ENCODE peak calls at places on chromosomes 1 and 21, in six cellular contexts. V is IMR-90, H is cardiac muscle cell, P is psoas muscle, B is A549, Z is fibroblast of villous mesenchyme. O is an unnamed sample.

GRCh38 chr1:44270666-44271628 is 57.7 kb downstream of the DMAP1 start:
- DNase-seq in V (no peak), H (no peak), P (no peak), B (no peak), Z (no peak), O (no peak)

GRCh38 chr1:60936052-60936619 is 146.2 kb upstream of the NFIA start:
- DNase-seq in V (no peak), H (peak; percentile 32), P (no peak), B (no peak), Z (no peak), O (no peak)

GRCh38 chr1:245578751-245579150 is 424.0 kb downstream of the KIF26B start:
- DNase-seq in V (no peak), H (no peak), P (no peak), B (no peak), Z (no peak), O (no peak)

GRCh38 chr1:221994274-221994698 is 252.4 kb upstream of the DUSP10 start:
- DNase-seq in V (peak; percentile 85), H (no peak), P (no peak), B (no peak), Z (no peak), O (peak; percentile 37)

GRCh38 chr1:77538956-77539509 is 143.4 kb downstream of the ZZZ3 start:
- DNase-seq in V (peak; percentile 93), H (peak; percentile 85), P (peak; percentile 35), B (peak; percentile 39), Z (peak; percentile 81), O (peak; percentile 92)

GRCh38 chr1:223189903-223190724 is 47.1 kb upstream of the TLR5 start:
- DNase-seq in V (peak; percentile 31), H (no peak), P (no peak), B (peak; percentile 13), Z (peak; percentile 11), O (no peak)

GRCh38 chr21:44460441-44460755 is 5.1 kb downstream of the LRRC3 start:
- DNase-seq in V (no peak), H (no peak), P (no peak), B (no peak), Z (no peak), O (no peak)

GRCh38 chr1:39159224-39160036 is 45.1 kb upstream of the MACF1 start:
- DNase-seq in V (peak; percentile 48), H (no peak), P (no peak), B (no peak), Z (no peak), O (peak; percentile 51)

GRCh38 chr1:205328476-205328875 is 6.9 kb upstream of the NUAK2 start:
- DNase-seq in V (no peak), H (no peak), P (no peak), B (no peak), Z (no peak), O (no peak)

GRCh38 chr1:226589008-226589733 is 40.6 kb downstream of the STUM start:
- DNase-seq in V (no peak), H (peak; percentile 57), P (no peak), B (no peak), Z (peak; percentile 39), O (no peak)

GRCh38 chr1:81706650-81707435 is 93.9 kb upstream of the ADGRL2 start:
- DNase-seq in V (peak; percentile 70), H (peak; percentile 55), P (no peak), B (no peak), Z (peak; percentile 31), O (peak; percentile 22)

GRCh38 chr1:61448934-61449368 is 276.0 kb downstream of the TM2D1 start:
- DNase-seq in V (no peak), H (peak; percentile 99), P (peak; percentile 84), B (no peak), Z (peak; percentile 72), O (no peak)

GRCh38 chr1:218748071-218748470 is 402.9 kb downstream of the TGFB2 start:
- DNase-seq in V (peak; percentile 66), H (no peak), P (no peak), B (no peak), Z (no peak), O (no peak)

GRCh38 chr21:42058631-42059111 is 12.4 kb upstream of the UMODL1 start:
- DNase-seq in V (no peak), H (no peak), P (no peak), B (no peak), Z (no peak), O (no peak)

GRCh38 chr1:155858805-155859233 is 548 bp upstream of the SYT11 start:
- DNase-seq in V (no peak), H (peak; percentile 68), P (peak; percentile 25), B (peak; percentile 67), Z (peak; percentile 84), O (peak; percentile 68)

GRCh38 chr1:193408782-193409293 is 222.4 kb upstream of the B3GALT2 start:
- DNase-seq in V (peak; percentile 75), H (peak; percentile 99), P (peak; percentile 35), B (peak; percentile 6), Z (peak; percentile 97), O (peak; percentile 98)

GRCh38 chr1:975896-976683 is 5.8 kb downstream of the PERM1 start:
- DNase-seq in V (peak; percentile 36), H (peak; percentile 64), P (peak; percentile 41), B (peak; percentile 80), Z (peak; percentile 44), O (peak; percentile 42)

GRCh38 chr21:27429612-27430361 is 462.9 kb upstream of the ADAMTS5 start:
- DNase-seq in V (peak; percentile 83), H (peak; percentile 46), P (no peak), B (no peak), Z (peak; percentile 67), O (peak; percentile 60)

GRCh38 chr21:44368711-44369446 is 15.5 kb downstream of the TRPM2 start:
- DNase-seq in V (no peak), H (no peak), P (no peak), B (peak; percentile 21), Z (no peak), O (no peak)

GRCh38 chr1:164240081-164240480 is 318.9 kb upstream of the PBX1 start:
- DNase-seq in V (no peak), H (peak; percentile 9), P (no peak), B (no peak), Z (peak; percentile 3), O (peak; percentile 33)

GRCh38 chr1:18907914-18908845 is 5.8 kb upstream of the ALDH4A1 start:
- DNase-seq in V (no peak), H (no peak), P (no peak), B (no peak), Z (no peak), O (no peak)

GRCh38 chr1:63523738-63524137 is 413 bp downstream of the EFCAB7 start:
- DNase-seq in V (no peak), H (no peak), P (no peak), B (peak; percentile 1), Z (no peak), O (peak; percentile 38)

DNA sequence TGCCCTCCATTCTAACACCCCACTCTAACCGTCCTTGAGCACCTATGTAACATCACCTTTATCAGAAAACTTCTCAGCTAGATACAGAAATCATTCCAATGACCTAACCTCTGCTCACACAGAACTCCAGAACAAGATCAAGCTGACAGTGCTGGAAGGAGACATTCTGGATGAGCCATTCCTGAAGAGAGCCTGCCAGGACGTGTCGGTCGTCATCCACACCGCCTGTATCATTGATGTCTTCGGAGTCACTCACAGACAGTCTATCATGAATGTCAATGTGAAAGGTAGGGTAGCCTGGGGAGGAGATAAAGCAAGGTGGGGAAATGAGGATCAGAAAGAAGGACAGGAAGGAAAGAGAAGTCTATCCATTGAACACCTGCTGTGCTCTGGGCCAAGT is 27.8 kb downstream of the HSD3B2 start:
- DNase-seq in V (no peak), H (no peak), P (no peak), B (no peak), Z (no peak), O (no peak)
- H3K4me3 ChIP-seq in V (no peak overlapping the region), H (no peak overlapping the region), P (no peak overlapping the region), B (no peak overlapping the region), Z (no peak overlapping the region), O (no peak overlapping the region)

GRCh38 chr1:56572334-56573050 is 6.9 kb downstream of the PLPP3 start:
- DNase-seq in V (no peak), H (no peak), P (no peak), B (no peak), Z (no peak), O (no peak)
- H3K4me3 ChIP-seq in V (no peak overlapping the region), H (no peak overlapping the region), P (peak overlapping the region; percentile 24), B (no peak overlapping the region), Z (no peak overlapping the region), O (no peak overlapping the region)

DNA sequence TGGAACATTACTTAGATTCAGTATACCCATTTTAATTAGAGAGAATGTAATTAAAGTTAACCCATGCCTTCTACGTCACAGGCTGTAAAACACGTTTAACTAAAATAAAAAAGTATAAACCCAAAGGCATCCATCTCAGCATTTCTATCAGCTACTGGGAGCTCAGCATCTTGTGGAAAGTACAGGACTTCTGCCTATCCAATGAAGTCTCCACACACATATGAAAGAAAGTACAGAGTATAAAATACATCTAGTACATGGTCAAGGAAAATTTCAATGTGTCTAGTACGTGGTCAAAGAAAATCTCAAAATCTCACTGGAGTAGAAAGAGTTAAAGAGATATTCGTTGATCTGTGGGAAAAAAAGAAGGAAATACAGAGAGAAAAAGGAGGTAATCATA is 141.4 kb upstream of the ZNHIT6 start:
- DNase-seq in V (no peak), H (no peak), P (no peak), B (no peak), Z (no peak), O (peak; percentile 18)
- H3K4me3 ChIP-seq in V (no peak overlapping the region), H (no peak overlapping the region), P (no peak overlapping the region), B (peak overlapping the region; percentile 21), Z (no peak overlapping the region), O (no peak overlapping the region)

GRCh38 chr1:170518185-170518834 is 13.7 kb upstream of the GORAB start:
- DNase-seq in V (no peak), H (no peak), P (no peak), B (no peak), Z (no peak), O (no peak)

GRCh38 chr1:170521818-170522217 is 10.1 kb upstream of the GORAB start:
- DNase-seq in V (peak; percentile 79), H (no peak), P (no peak), B (no peak), Z (no peak), O (no peak)

GRCh38 chr1:170513138-170513537 is 18.8 kb upstream of the GORAB start:
- DNase-seq in V (no peak), H (no peak), P (no peak), B (no peak), Z (no peak), O (no peak)

GRCh38 chr1:170520601-170521000 is 11.4 kb upstream of the GORAB start:
- DNase-seq in V (peak; percentile 67), H (no peak), P (no peak), B (no peak), Z (no peak), O (no peak)

DNA sequence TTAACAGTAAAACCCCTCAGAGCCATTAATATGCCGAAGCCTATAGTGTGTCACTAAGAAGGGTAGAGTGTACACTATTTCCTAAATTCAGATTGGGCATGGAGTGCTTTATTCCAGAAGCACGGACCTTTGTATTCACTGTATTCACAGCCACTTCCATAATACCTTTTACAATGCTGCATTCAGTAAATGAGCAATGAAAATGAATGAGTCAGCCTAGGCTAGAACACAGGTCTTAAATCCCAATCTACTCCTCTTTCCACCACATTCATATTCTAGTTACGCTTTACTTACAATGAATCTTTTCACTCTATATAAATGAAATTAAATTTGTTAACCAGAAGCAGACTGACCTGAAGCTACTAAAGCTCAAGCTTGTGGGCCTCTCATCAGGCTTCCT is 13.0 kb upstream of the GORAB start:
- DNase-seq in V (no peak), H (no peak), P (no peak), B (no peak), Z (no peak), O (no peak)
- H3K4me3 ChIP-seq in V (no peak overlapping the region), H (no peak overlapping the region), P (no peak overlapping the region), B (no peak overlapping the region), Z (no peak overlapping the region), O (no peak overlapping the region)